ENCODE peak calls at places on chromosomes 5 and 9, in nine cellular contexts. K is astrocyte, A is tibial nerve, F is kidney epithelial cell, W is fibroblast of lung, T is ascending aorta, B is chondrocyte, O is endothelial cell, Q is coronary artery. G is an unnamed sample.

GRCh38 chr5:55234171-55234700 is 828 bp upstream of the CCNO start:
- DNase-seq in B (no peak), K (no peak), A (no peak), T (no peak), W (no peak), Q (no peak), F (no peak), O (peak; percentile 30), G (peak; percentile 78)

GRCh38 chr5:38780316-38780715 is 65.5 kb upstream of the OSMR start:
- DNase-seq in Q (no peak), O (no peak), F (no peak), W (no peak), B (no peak), K (no peak), T (no peak), A (no peak), G (no peak)

GRCh38 chr5:73030995-73031394 is 75.2 kb downstream of the FCHO2 start:
- DNase-seq in K (peak; percentile 93), B (no peak), F (peak; percentile 80), W (peak; percentile 58), T (no peak), O (no peak), Q (no peak), A (no peak), G (peak; percentile 38)

GRCh38 chr9:75623462-75623861 is 267.0 kb upstream of the PCSK5 start:
- DNase-seq in O (no peak), T (no peak), Q (no peak), A (no peak), K (no peak), F (no peak), B (no peak), W (no peak), G (no peak)

GRCh38 chr5:65769539-65769938 is 47.5 kb downstream of the NLN start:
- DNase-seq in Q (no peak), K (peak; percentile 96), W (peak; percentile 91), F (peak; percentile 56), O (no peak), A (no peak), B (no peak), T (no peak), G (no peak)

GRCh38 chr5:119397518-119398380 is 41.9 kb downstream of the TNFAIP8 start:
- DNase-seq in W (peak; percentile 76), T (no peak), B (no peak), Q (no peak), A (no peak), O (no peak), K (peak; percentile 75), F (no peak), G (no peak)

GRCh38 chr9:95509851-95510529 is 6.8 kb downstream of the PTCH1 start:
- DNase-seq in B (no peak), A (no peak), W (no peak), O (peak; percentile 19), Q (no peak), F (no peak), T (peak; percentile 69), K (no peak), G (peak; percentile 43)

GRCh38 chr9:76365028-76365427 is 29.2 kb downstream of the RFK start:
- DNase-seq in K (peak; percentile 71), B (no peak), T (no peak), O (no peak), F (peak; percentile 83), W (no peak), A (no peak), Q (no peak), G (no peak)

GRCh38 chr5:177494356-177495195 is 2.8 kb downstream of the PDLIM7 start:
- DNase-seq in Q (peak; percentile 93), O (no peak), B (no peak), W (peak; percentile 91), A (no peak), T (peak; percentile 95), F (peak; percentile 79), K (peak; percentile 88), G (peak; percentile 25)

GRCh38 chr5:76836585-76836984 is 13.2 kb upstream of the S100Z start:
- DNase-seq in A (no peak), T (no peak), O (no peak), Q (no peak), B (no peak), W (no peak), F (no peak), K (no peak), G (no peak)

GRCh38 chr9:37187713-37188439 is 67.5 kb downstream of the ZCCHC7 start:
- DNase-seq in O (no peak), Q (no peak), F (no peak), B (no peak), A (no peak), K (no peak), W (no peak), T (no peak), G (no peak)

GRCh38 chr5:140239939-140240700 is 62.8 kb downstream of the PFDN1 start:
- DNase-seq in F (no peak), A (no peak), T (no peak), B (no peak), K (peak; percentile 41), O (peak; percentile 83), Q (no peak), W (peak; percentile 65), G (peak; percentile 68)
- TF ChIP-seq CTCF in F (peak; percentile 84), A (peak; percentile 66), T (peak; percentile 69), B (peak; percentile 84), K (peak; percentile 63), O (peak; percentile 61), Q (peak; percentile 37), W (peak; percentile 68), G (peak; percentile 76)

GRCh38 chr5:40074801-40075200 is 604.9 kb upstream of the PTGER4 start:
- DNase-seq in K (no peak), A (no peak), W (peak; percentile 9), T (no peak), O (no peak), Q (no peak), F (no peak), B (no peak), G (no peak)
- TF ChIP-seq CTCF in K (no peak), A (no peak), W (no peak), T (no peak), O (no peak), Q (no peak), F (no peak), B (no peak), G (no peak)

DNA sequence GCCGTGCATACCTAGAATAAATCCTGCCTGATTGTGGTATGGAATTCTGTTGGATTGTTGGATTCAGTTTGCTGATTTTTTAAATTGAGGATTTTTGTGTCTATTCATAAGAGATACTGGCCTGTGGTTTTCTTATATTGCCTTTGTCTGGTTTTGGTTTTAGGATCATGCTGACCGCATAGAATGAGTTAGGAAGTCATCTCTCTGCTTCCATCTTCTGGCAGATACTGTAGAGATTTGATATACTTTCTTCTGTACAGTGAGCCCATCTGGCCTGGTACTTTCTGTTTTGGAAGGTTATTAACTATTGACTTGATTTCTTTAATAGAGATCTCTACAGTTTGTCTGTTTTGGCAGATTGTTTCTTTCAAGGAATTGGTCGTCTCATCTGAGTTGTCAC is 14.7 kb downstream of the CEP72 start:
- DNase-seq in T (no peak), W (peak; percentile 11), B (no peak), Q (no peak), F (no peak), A (no peak), K (no peak), O (no peak), G (no peak)
- TF ChIP-seq CTCF in T (no peak), W (no peak), B (peak; percentile 49), Q (no peak), F (no peak), A (no peak), K (no peak), O (no peak), G (no peak)

GRCh38 chr5:92911293-92911692 is 669.7 kb downstream of the NR2F1-AS1 start:
- DNase-seq in W (no peak), T (no peak), A (no peak), K (no peak), Q (no peak), F (no peak), O (no peak), B (no peak), G (no peak)

GRCh38 chr5:92912280-92912679 is 668.7 kb downstream of the NR2F1-AS1 start:
- DNase-seq in O (no peak), W (no peak), B (no peak), K (no peak), F (no peak), A (no peak), T (no peak), Q (no peak), G (no peak)

GRCh38 chr5:92911851-92912250 is 669.2 kb downstream of the NR2F1-AS1 start:
- DNase-seq in A (no peak), O (no peak), B (no peak), F (no peak), T (no peak), Q (no peak), W (no peak), K (no peak), G (no peak)

GRCh38 chr5:92917044-92917443 is 664.0 kb downstream of the NR2F1-AS1 start:
- DNase-seq in O (no peak), T (no peak), Q (no peak), A (no peak), B (no peak), K (peak; percentile 56), W (peak; percentile 22), F (no peak), G (no peak)

DNA sequence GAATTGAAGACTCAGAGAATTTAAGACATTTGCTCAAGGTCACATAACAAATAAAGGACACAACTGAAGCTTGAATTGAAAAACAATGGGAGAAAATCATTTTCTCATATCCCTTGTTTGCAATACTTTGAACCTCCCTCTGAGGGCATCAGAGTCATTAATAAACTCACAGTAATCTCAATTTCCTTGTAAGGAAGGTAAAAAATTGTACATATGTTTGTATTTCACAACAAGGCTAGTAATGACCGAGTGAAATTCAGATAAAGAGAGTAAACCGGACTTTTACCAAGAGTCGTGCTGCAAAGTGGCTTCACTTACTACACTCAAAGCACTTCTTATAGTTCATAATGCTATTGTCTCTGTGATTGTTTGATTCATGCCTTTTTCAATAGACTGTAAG is 665.0 kb downstream of the NR2F1-AS1 start:
- DNase-seq in O (no peak), T (no peak), B (no peak), Q (no peak), F (no peak), A (no peak), W (peak; percentile 77), K (peak; percentile 29), G (no peak)
- TF ChIP-seq CTCF in O (no peak), T (no peak), B (peak; percentile 54), Q (no peak), F (no peak), A (peak; percentile 18), W (peak; percentile 45), K (peak; percentile 12), G (peak; percentile 33)

DNA sequence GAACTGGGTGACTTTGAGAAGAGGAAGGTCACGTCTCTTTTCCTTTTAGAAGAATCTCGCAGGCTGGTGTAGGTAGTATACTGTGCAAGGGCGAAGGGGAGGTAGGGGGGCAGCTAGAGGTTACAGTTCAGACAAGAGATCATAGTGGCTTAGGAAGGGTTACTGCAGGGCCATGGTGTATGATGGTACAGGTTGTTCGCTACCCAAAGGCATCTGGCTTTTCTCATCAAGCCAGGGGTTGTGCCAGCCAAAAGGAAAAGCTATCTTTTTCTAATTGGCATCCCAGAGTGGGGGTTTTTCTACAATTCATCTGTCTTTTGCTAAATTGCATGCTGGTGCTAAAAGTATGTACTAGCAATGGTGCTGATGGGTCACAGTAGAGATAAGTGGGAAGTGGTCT is 22.8 kb downstream of the MAMDC2 start:
- DNase-seq in T (no peak), K (no peak), A (no peak), Q (no peak), B (no peak), W (no peak), O (no peak), F (no peak), G (no peak)
- TF ChIP-seq CTCF in T (no peak), K (no peak), A (no peak), Q (no peak), B (no peak), W (no peak), O (no peak), F (no peak), G (no peak)

G was measured in thyroid gland.